ENCODE peak calls at places on chromosomes 3 and 15, in four cellular contexts. One of them, this sample, is unnamed.

GRCh38 chr3:193389335-193389734 is 10.8 kb upstream of the ATP13A5 start:
- DNase-seq in foreskin keratinocyte: no peak
- DNase-seq in psoas muscle: no peak
- DNase-seq in hypothalamus: no peak
- DNase-seq in this sample: no peak

GRCh38 chr3:30475038-30475808 is 131.2 kb upstream of the TGFBR2 start:
- DNase-seq in hypothalamus: no peak
- DNase-seq in foreskin keratinocyte: peak; percentile 94
- DNase-seq in psoas muscle: no peak
- DNase-seq in this sample: no peak

GRCh38 chr3:25820372-25820771 is 30.5 kb downstream of the OXSM start:
- DNase-seq in psoas muscle: no peak
- DNase-seq in hypothalamus: no peak
- DNase-seq in foreskin keratinocyte: peak; percentile 82
- DNase-seq in this sample: no peak

GRCh38 chr3:35383719-35384555 is 255.4 kb upstream of the ARPP21 start:
- DNase-seq in psoas muscle: no peak
- DNase-seq in hypothalamus: no peak
- DNase-seq in foreskin keratinocyte: peak; percentile 1
- DNase-seq in this sample: no peak

GRCh38 chr3:36063992-36064391 is 316.3 kb upstream of the STAC start:
- DNase-seq in foreskin keratinocyte: no peak
- DNase-seq in psoas muscle: no peak
- DNase-seq in hypothalamus: no peak
- DNase-seq in this sample: no peak

GRCh38 chr3:27729748-27730611 is 7.9 kb upstream of the EOMES start:
- DNase-seq in hypothalamus: no peak
- DNase-seq in psoas muscle: peak; percentile 63
- DNase-seq in foreskin keratinocyte: no peak
- DNase-seq in this sample: no peak

GRCh38 chr3:135751991-135752390 is 213.5 kb upstream of the PPP2R3A start:
- DNase-seq in foreskin keratinocyte: no peak
- DNase-seq in hypothalamus: no peak
- DNase-seq in psoas muscle: no peak
- DNase-seq in this sample: no peak

GRCh38 chr3:129226374-129226773 is 23.0 kb upstream of the COPG1 start:
- DNase-seq in psoas muscle: peak; percentile 97
- DNase-seq in foreskin keratinocyte: peak; percentile 83
- DNase-seq in hypothalamus: peak; percentile 21
- DNase-seq in this sample: no peak

GRCh38 chr15:40424483-40425115 is 16.2 kb upstream of the BAHD1 start:
- DNase-seq in hypothalamus: no peak
- DNase-seq in psoas muscle: no peak
- DNase-seq in foreskin keratinocyte: no peak
- DNase-seq in this sample: no peak

GRCh38 chr3:141275032-141275422 is 43.4 kb downstream of the PXYLP1 start:
- DNase-seq in hypothalamus: no peak
- DNase-seq in foreskin keratinocyte: peak; percentile 85
- DNase-seq in psoas muscle: no peak
- DNase-seq in this sample: no peak

GRCh38 chr3:4885322-4885721 is 93.9 kb upstream of the BHLHE40 start:
- DNase-seq in hypothalamus: no peak
- DNase-seq in foreskin keratinocyte: peak; percentile 15
- DNase-seq in psoas muscle: no peak
- DNase-seq in this sample: no peak

GRCh38 chr3:14531856-14532395 is 8.2 kb downstream of the GRIP2 start:
- DNase-seq in hypothalamus: no peak
- DNase-seq in psoas muscle: peak; percentile 45
- DNase-seq in foreskin keratinocyte: no peak
- DNase-seq in this sample: no peak

GRCh38 chr3:14177580-14178246 is 688 bp downstream of the XPC start:
- DNase-seq in psoas muscle: no peak
- DNase-seq in foreskin keratinocyte: no peak
- DNase-seq in hypothalamus: no peak
- DNase-seq in this sample: peak; percentile 35

GRCh38 chr15:23629234-23629805 is 18.3 kb downstream of the MAGEL2 start:
- DNase-seq in hypothalamus: no peak
- DNase-seq in psoas muscle: no peak
- DNase-seq in foreskin keratinocyte: no peak
- DNase-seq in this sample: peak; percentile 52

GRCh38 chr3:63976166-63976861 is 47.0 kb downstream of the PSMD6 start:
- DNase-seq in psoas muscle: no peak
- DNase-seq in hypothalamus: no peak
- DNase-seq in foreskin keratinocyte: peak; percentile 93
- DNase-seq in this sample: no peak

GRCh38 chr3:174776123-174776522 is 83.0 kb upstream of the NAALADL2 start:
- DNase-seq in hypothalamus: no peak
- DNase-seq in foreskin keratinocyte: peak; percentile 86
- DNase-seq in psoas muscle: no peak
- DNase-seq in this sample: no peak

GRCh38 chr3:101170047-101170771 is 150.2 kb downstream of the IMPG2 start:
- DNase-seq in foreskin keratinocyte: no peak
- DNase-seq in hypothalamus: no peak
- DNase-seq in psoas muscle: no peak
- DNase-seq in this sample: no peak

GRCh38 chr3:143120716-143121239 is 1.2 kb downstream of the CHST2 start:
- DNase-seq in psoas muscle: no peak
- DNase-seq in hypothalamus: no peak
- DNase-seq in foreskin keratinocyte: no peak
- DNase-seq in this sample: no peak

GRCh38 chr3:90180543-90180942 is 1073.1 kb downstream of the EPHA3 start:
- DNase-seq in psoas muscle: no peak
- DNase-seq in hypothalamus: no peak
- DNase-seq in foreskin keratinocyte: no peak
- DNase-seq in this sample: no peak

GRCh38 chr15:22866066-22866465 is 27.6 kb downstream of the NIPA2 start:
- DNase-seq in psoas muscle: no peak
- DNase-seq in hypothalamus: no peak
- DNase-seq in foreskin keratinocyte: no peak
- DNase-seq in this sample: no peak

GRCh38 chr3:65425880-65426279 is 612.8 kb downstream of the MAGI1 start:
- DNase-seq in foreskin keratinocyte: no peak
- DNase-seq in hypothalamus: no peak
- DNase-seq in psoas muscle: no peak
- DNase-seq in this sample: peak; percentile 2

GRCh38 chr3:39136533-39137434 is 16.6 kb downstream of the CSRNP1 start:
- DNase-seq in psoas muscle: no peak
- DNase-seq in hypothalamus: no peak
- DNase-seq in foreskin keratinocyte: no peak
- DNase-seq in this sample: no peak

GRCh38 chr3:151213881-151214280 is 10.9 kb upstream of the GPR171 start:
- DNase-seq in hypothalamus: no peak
- DNase-seq in psoas muscle: no peak
- DNase-seq in foreskin keratinocyte: no peak
- DNase-seq in this sample: no peak

GRCh38 chr15:38690737-38691332 is 126.2 kb upstream of the RASGRP1 start:
- DNase-seq in foreskin keratinocyte: peak; percentile 44
- DNase-seq in psoas muscle: peak; percentile 53
- DNase-seq in hypothalamus: peak; percentile 25
- DNase-seq in this sample: peak; percentile 13

GRCh38 chr3:8152826-8153418 is 348.7 kb upstream of the LMCD1 start:
- DNase-seq in psoas muscle: no peak
- DNase-seq in foreskin keratinocyte: no peak
- DNase-seq in hypothalamus: no peak
- DNase-seq in this sample: no peak

GRCh38 chr3:134630506-134630905 is 20.3 kb downstream of the KY start:
- DNase-seq in foreskin keratinocyte: peak; percentile 13
- DNase-seq in hypothalamus: no peak
- DNase-seq in psoas muscle: no peak
- DNase-seq in this sample: peak; percentile 35

GRCh38 chr3:13197795-13198194 is 124.6 kb upstream of the IQSEC1 start:
- DNase-seq in hypothalamus: no peak
- DNase-seq in foreskin keratinocyte: no peak
- DNase-seq in psoas muscle: no peak
- DNase-seq in this sample: no peak

GRCh38 chr3:124115279-124115678 is 123.4 kb upstream of the ROPN1 start:
- DNase-seq in psoas muscle: no peak
- DNase-seq in hypothalamus: no peak
- DNase-seq in foreskin keratinocyte: no peak
- DNase-seq in this sample: no peak

GRCh38 chr3:55746808-55747413 is 259.8 kb upstream of the WNT5A start:
- DNase-seq in hypothalamus: no peak
- DNase-seq in foreskin keratinocyte: no peak
- DNase-seq in psoas muscle: no peak
- DNase-seq in this sample: no peak

GRCh38 chr3:82474711-82475110 is 713.3 kb upstream of the GBE1 start:
- DNase-seq in foreskin keratinocyte: peak; percentile 59
- DNase-seq in psoas muscle: no peak
- DNase-seq in hypothalamus: no peak
- DNase-seq in this sample: no peak

GRCh38 chr3:184812845-184813157 is 835 bp downstream of the VPS8 start:
- DNase-seq in hypothalamus: no peak
- DNase-seq in psoas muscle: no peak
- DNase-seq in foreskin keratinocyte: no peak
- DNase-seq in this sample: no peak

GRCh38 chr3:55481918-55482495 is 5.1 kb downstream of the WNT5A start:
- DNase-seq in foreskin keratinocyte: peak; percentile 23
- DNase-seq in psoas muscle: peak; percentile 60
- DNase-seq in hypothalamus: no peak
- DNase-seq in this sample: no peak

GRCh38 chr3:118466795-118467330 is 567.8 kb downstream of the IGSF11 start:
- DNase-seq in hypothalamus: no peak
- DNase-seq in foreskin keratinocyte: no peak
- DNase-seq in psoas muscle: no peak
- DNase-seq in this sample: no peak

GRCh38 chr3:28940530-28940929 is 340.3 kb upstream of the RBMS3 start:
- DNase-seq in psoas muscle: no peak
- DNase-seq in hypothalamus: peak; percentile 41
- DNase-seq in foreskin keratinocyte: peak; percentile 36
- DNase-seq in this sample: no peak

GRCh38 chr3:142735462-142735861 is 11.6 kb downstream of the TRPC1 start:
- DNase-seq in psoas muscle: no peak
- DNase-seq in foreskin keratinocyte: no peak
- DNase-seq in hypothalamus: no peak
- DNase-seq in this sample: no peak

GRCh38 chr3:193879864-193880242 is 256.1 kb upstream of the HES1 start:
- DNase-seq in psoas muscle: no peak
- DNase-seq in foreskin keratinocyte: no peak
- DNase-seq in hypothalamus: no peak
- DNase-seq in this sample: no peak

GRCh38 chr15:73680545-73680944 is 3.6 kb upstream of the CD276 start:
- DNase-seq in psoas muscle: no peak
- DNase-seq in hypothalamus: no peak
- DNase-seq in foreskin keratinocyte: no peak
- DNase-seq in this sample: no peak

GRCh38 chr3:122962149-122962548 is 65.4 kb downstream of the SEMA5B start:
- DNase-seq in foreskin keratinocyte: no peak
- DNase-seq in psoas muscle: no peak
- DNase-seq in hypothalamus: no peak
- DNase-seq in this sample: no peak

GRCh38 chr15:28969511-28970085 is 83.8 kb downstream of the APBA2 start:
- DNase-seq in foreskin keratinocyte: no peak
- DNase-seq in psoas muscle: no peak
- DNase-seq in hypothalamus: peak; percentile 34
- DNase-seq in this sample: no peak